ENCODE peak calls at places on chromosomes 11 and 22, in ten cellular contexts. One of them, this sample, is unnamed.
A peak's percentile ranks its signal among the peaks of the same experiment; 100 is the strongest.

GRCh38 chr11:106231591-106231990 is 154.1 kb downstream of the AASDHPPT start:
- DNase-seq in kidney epithelial cell: no peak
- DNase-seq in GM13977: no peak
- DNase-seq in K562: no peak
- DNase-seq in fibroblast of lung: peak; percentile 49
- DNase-seq in RWPE1: no peak
- DNase-seq in AG09319: peak; percentile 1
- DNase-seq in tibial nerve: no peak
- DNase-seq in HFFc6: no peak
- DNase-seq in retinal pigment epithelial cell: no peak
- DNase-seq in this sample: no peak

GRCh38 chr22:24402460-24403192 is 24.8 kb upstream of the ADORA2A start:
- DNase-seq in HFFc6: peak; percentile 92
- DNase-seq in fibroblast of lung: peak; percentile 95
- DNase-seq in K562: no peak
- DNase-seq in kidney epithelial cell: peak; percentile 94
- DNase-seq in RWPE1: peak; percentile 67
- DNase-seq in tibial nerve: no peak
- DNase-seq in retinal pigment epithelial cell: peak; percentile 77
- DNase-seq in GM13977: peak; percentile 54
- DNase-seq in AG09319: peak; percentile 67
- DNase-seq in this sample: peak; percentile 43

GRCh38 chr11:8790964-8791363 is 108.4 kb downstream of the RPL27A start:
- DNase-seq in GM13977: no peak
- DNase-seq in RWPE1: no peak
- DNase-seq in K562: no peak
- DNase-seq in fibroblast of lung: no peak
- DNase-seq in retinal pigment epithelial cell: no peak
- DNase-seq in HFFc6: no peak
- DNase-seq in kidney epithelial cell: no peak
- DNase-seq in AG09319: no peak
- DNase-seq in tibial nerve: no peak
- DNase-seq in this sample: no peak

GRCh38 chr11:108278546-108278945 is 55.7 kb downstream of the ATM start:
- DNase-seq in HFFc6: no peak
- DNase-seq in RWPE1: no peak
- DNase-seq in fibroblast of lung: peak; percentile 8
- DNase-seq in kidney epithelial cell: no peak
- DNase-seq in AG09319: no peak
- DNase-seq in tibial nerve: no peak
- DNase-seq in K562: no peak
- DNase-seq in retinal pigment epithelial cell: no peak
- DNase-seq in GM13977: no peak
- DNase-seq in this sample: no peak

GRCh38 chr11:7422544-7423331 is 62.6 kb upstream of the OLFML1 start:
- DNase-seq in RWPE1: no peak
- DNase-seq in GM13977: peak; percentile 21
- DNase-seq in AG09319: no peak
- DNase-seq in fibroblast of lung: no peak
- DNase-seq in tibial nerve: no peak
- DNase-seq in K562: no peak
- DNase-seq in kidney epithelial cell: no peak
- DNase-seq in retinal pigment epithelial cell: no peak
- DNase-seq in HFFc6: no peak
- DNase-seq in this sample: peak; percentile 17

GRCh38 chr11:66443602-66444001 is 5.0 kb upstream of the MRPL11 start:
- DNase-seq in RWPE1: peak; percentile 70
- DNase-seq in AG09319: peak; percentile 39
- DNase-seq in K562: no peak
- DNase-seq in fibroblast of lung: peak; percentile 60
- DNase-seq in retinal pigment epithelial cell: no peak
- DNase-seq in tibial nerve: no peak
- DNase-seq in GM13977: no peak
- DNase-seq in kidney epithelial cell: no peak
- DNase-seq in HFFc6: peak; percentile 96
- DNase-seq in this sample: no peak

GRCh38 chr11:66428933-66429332 is 8.1 kb downstream of the NPAS4 start:
- DNase-seq in retinal pigment epithelial cell: no peak
- DNase-seq in kidney epithelial cell: no peak
- DNase-seq in fibroblast of lung: no peak
- DNase-seq in RWPE1: no peak
- DNase-seq in HFFc6: no peak
- DNase-seq in AG09319: no peak
- DNase-seq in tibial nerve: no peak
- DNase-seq in K562: no peak
- DNase-seq in GM13977: no peak
- DNase-seq in this sample: no peak

GRCh38 chr11:81007046-81007445 is 1566.2 kb upstream of the TENM4 start:
- DNase-seq in fibroblast of lung: peak; percentile 24
- DNase-seq in GM13977: no peak
- DNase-seq in HFFc6: no peak
- DNase-seq in RWPE1: peak; percentile 13
- DNase-seq in retinal pigment epithelial cell: no peak
- DNase-seq in tibial nerve: no peak
- DNase-seq in AG09319: no peak
- DNase-seq in kidney epithelial cell: no peak
- DNase-seq in K562: no peak
- DNase-seq in this sample: peak; percentile 9

GRCh38 chr11:14764899-14765527 is 121.4 kb downstream of the PDE3B start:
- DNase-seq in retinal pigment epithelial cell: peak; percentile 73
- DNase-seq in HFFc6: peak; percentile 16
- DNase-seq in GM13977: peak; percentile 49
- DNase-seq in RWPE1: no peak
- DNase-seq in tibial nerve: no peak
- DNase-seq in AG09319: no peak
- DNase-seq in fibroblast of lung: peak; percentile 78
- DNase-seq in kidney epithelial cell: peak; percentile 34
- DNase-seq in K562: peak; percentile 10
- DNase-seq in this sample: peak; percentile 36

GRCh38 chr11:87290304-87290922 is 252.7 kb downstream of the TMEM135 start:
- DNase-seq in AG09319: no peak
- DNase-seq in K562: peak; percentile 25
- DNase-seq in tibial nerve: no peak
- DNase-seq in HFFc6: peak; percentile 58
- DNase-seq in fibroblast of lung: peak; percentile 45
- DNase-seq in RWPE1: peak; percentile 41
- DNase-seq in GM13977: peak; percentile 67
- DNase-seq in retinal pigment epithelial cell: no peak
- DNase-seq in kidney epithelial cell: peak; percentile 9
- DNase-seq in this sample: peak; percentile 61

GRCh38 chr11:7448126-7448525 is 37.2 kb upstream of the OLFML1 start:
- DNase-seq in AG09319: no peak
- DNase-seq in HFFc6: no peak
- DNase-seq in K562: no peak
- DNase-seq in tibial nerve: no peak
- DNase-seq in kidney epithelial cell: no peak
- DNase-seq in fibroblast of lung: no peak
- DNase-seq in retinal pigment epithelial cell: no peak
- DNase-seq in RWPE1: no peak
- DNase-seq in GM13977: no peak
- DNase-seq in this sample: no peak

GRCh38 chr11:35717520-35717919 is 54.9 kb downstream of the TRIM44 start:
- DNase-seq in AG09319: no peak
- DNase-seq in GM13977: no peak
- DNase-seq in K562: no peak
- DNase-seq in fibroblast of lung: no peak
- DNase-seq in kidney epithelial cell: no peak
- DNase-seq in HFFc6: no peak
- DNase-seq in RWPE1: no peak
- DNase-seq in retinal pigment epithelial cell: no peak
- DNase-seq in tibial nerve: no peak
- DNase-seq in this sample: no peak

GRCh38 chr11:35712533-35712932 is 50.0 kb downstream of the TRIM44 start:
- DNase-seq in HFFc6: no peak
- DNase-seq in retinal pigment epithelial cell: no peak
- DNase-seq in AG09319: no peak
- DNase-seq in RWPE1: no peak
- DNase-seq in K562: no peak
- DNase-seq in kidney epithelial cell: no peak
- DNase-seq in GM13977: no peak
- DNase-seq in fibroblast of lung: no peak
- DNase-seq in tibial nerve: no peak
- DNase-seq in this sample: no peak

GRCh38 chr11:35715649-35716048 is 53.1 kb downstream of the TRIM44 start:
- DNase-seq in RWPE1: no peak
- DNase-seq in AG09319: no peak
- DNase-seq in GM13977: no peak
- DNase-seq in K562: no peak
- DNase-seq in kidney epithelial cell: no peak
- DNase-seq in fibroblast of lung: no peak
- DNase-seq in tibial nerve: no peak
- DNase-seq in HFFc6: no peak
- DNase-seq in retinal pigment epithelial cell: no peak
- DNase-seq in this sample: no peak

GRCh38 chr11:35714882-35715612 is 52.5 kb downstream of the TRIM44 start:
- DNase-seq in retinal pigment epithelial cell: peak; percentile 8
- DNase-seq in kidney epithelial cell: peak; percentile 21
- DNase-seq in GM13977: peak; percentile 35
- DNase-seq in RWPE1: no peak
- DNase-seq in tibial nerve: no peak
- DNase-seq in K562: no peak
- DNase-seq in AG09319: no peak
- DNase-seq in HFFc6: peak; percentile 62
- DNase-seq in fibroblast of lung: peak; percentile 39
- DNase-seq in this sample: peak; percentile 45

GRCh38 chr11:35717043-35717442 is 54.5 kb downstream of the TRIM44 start:
- DNase-seq in RWPE1: no peak
- DNase-seq in retinal pigment epithelial cell: no peak
- DNase-seq in tibial nerve: no peak
- DNase-seq in AG09319: no peak
- DNase-seq in HFFc6: no peak
- DNase-seq in fibroblast of lung: no peak
- DNase-seq in kidney epithelial cell: no peak
- DNase-seq in K562: no peak
- DNase-seq in GM13977: no peak
- DNase-seq in this sample: peak; percentile 7
- TF ChIP-seq CTCF in RWPE1: no peak
- TF ChIP-seq CTCF in retinal pigment epithelial cell: peak; percentile 24
- TF ChIP-seq CTCF in tibial nerve: no peak
- TF ChIP-seq CTCF in AG09319: peak; percentile 2
- TF ChIP-seq CTCF in HFFc6: peak; percentile 36
- TF ChIP-seq CTCF in fibroblast of lung: no peak
- TF ChIP-seq CTCF in kidney epithelial cell: no peak
- TF ChIP-seq CTCF in K562: peak; percentile 14
- TF ChIP-seq CTCF in GM13977: peak; percentile 16
- TF ChIP-seq CTCF in this sample: no peak

DNA sequence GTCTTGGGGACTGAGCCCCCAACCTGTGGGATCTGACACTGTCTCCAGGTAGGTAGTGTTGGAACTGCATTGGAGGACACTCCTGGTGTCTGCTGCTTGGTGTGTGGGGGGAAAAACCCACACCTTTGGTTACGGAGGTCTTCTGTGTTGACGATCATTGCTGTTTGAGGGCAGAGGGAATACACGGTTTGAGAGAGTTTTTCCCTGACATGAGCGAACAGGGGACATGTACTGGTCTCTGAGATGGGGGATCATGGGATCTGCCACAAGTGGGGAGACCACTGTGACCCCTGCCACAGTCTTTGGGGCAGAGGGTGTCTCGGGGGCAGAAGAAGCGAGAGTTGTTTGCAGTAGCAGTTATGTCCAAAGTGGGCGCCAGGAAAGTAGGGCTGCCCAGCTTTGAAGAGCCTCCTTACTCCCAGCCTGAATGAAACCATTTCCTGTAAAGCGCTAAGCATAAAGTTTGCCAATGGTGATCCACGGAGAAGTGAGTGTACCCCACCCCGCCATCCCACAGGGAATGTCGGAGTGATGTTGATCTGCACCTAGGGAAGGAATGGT is 5.4 kb upstream of the SAA2 start:
- DNase-seq in K562: no peak
- DNase-seq in fibroblast of lung: no peak
- DNase-seq in kidney epithelial cell: no peak
- DNase-seq in tibial nerve: no peak
- DNase-seq in RWPE1: no peak
- DNase-seq in AG09319: no peak
- DNase-seq in HFFc6: no peak
- DNase-seq in retinal pigment epithelial cell: no peak
- DNase-seq in GM13977: no peak
- DNase-seq in this sample: no peak
- TF ChIP-seq CTCF in K562: no peak
- TF ChIP-seq CTCF in fibroblast of lung: no peak
- TF ChIP-seq CTCF in kidney epithelial cell: no peak
- TF ChIP-seq CTCF in tibial nerve: no peak
- TF ChIP-seq CTCF in RWPE1: no peak
- TF ChIP-seq CTCF in AG09319: no peak
- TF ChIP-seq CTCF in HFFc6: no peak
- TF ChIP-seq CTCF in retinal pigment epithelial cell: no peak
- TF ChIP-seq CTCF in GM13977: no peak
- TF ChIP-seq CTCF in this sample: no peak

GRCh38 chr11:128898580-128899344 is 7.6 kb downstream of the KCNJ5 start:
- DNase-seq in kidney epithelial cell: no peak
- DNase-seq in RWPE1: no peak
- DNase-seq in K562: no peak
- DNase-seq in fibroblast of lung: peak; percentile 60
- DNase-seq in retinal pigment epithelial cell: no peak
- DNase-seq in AG09319: no peak
- DNase-seq in HFFc6: no peak
- DNase-seq in tibial nerve: no peak
- DNase-seq in GM13977: no peak
- DNase-seq in this sample: no peak
- TF ChIP-seq CTCF in kidney epithelial cell: no peak
- TF ChIP-seq CTCF in RWPE1: no peak
- TF ChIP-seq CTCF in K562: no peak
- TF ChIP-seq CTCF in fibroblast of lung: no peak
- TF ChIP-seq CTCF in retinal pigment epithelial cell: no peak
- TF ChIP-seq CTCF in AG09319: no peak
- TF ChIP-seq CTCF in HFFc6: no peak
- TF ChIP-seq CTCF in tibial nerve: no peak
- TF ChIP-seq CTCF in GM13977: no peak
- TF ChIP-seq CTCF in this sample: no peak

DNA sequence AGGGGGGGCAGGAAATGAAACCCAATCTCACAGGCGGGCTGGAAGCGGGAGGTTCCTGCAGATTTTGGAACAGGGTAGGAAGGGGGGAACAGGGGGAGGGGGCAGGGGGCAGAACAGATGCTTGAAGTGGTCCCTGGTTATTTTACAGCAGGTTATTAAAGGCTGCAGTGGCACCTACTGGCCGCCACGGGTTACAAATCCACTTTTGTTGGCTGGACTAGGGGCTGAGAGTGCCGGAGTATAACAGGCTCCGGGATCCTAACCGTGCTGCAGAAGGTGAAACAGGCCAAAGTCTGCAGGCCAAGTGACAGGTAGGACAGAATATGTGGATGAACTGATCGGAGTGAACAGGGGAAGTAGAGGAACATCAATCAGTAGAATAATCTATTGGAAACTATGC is 2.5 kb downstream of the ROBO3 start:
- DNase-seq in tibial nerve: no peak
- DNase-seq in GM13977: peak; percentile 81
- DNase-seq in HFFc6: peak; percentile 16
- DNase-seq in fibroblast of lung: peak; percentile 24
- DNase-seq in kidney epithelial cell: no peak
- DNase-seq in RWPE1: peak; percentile 42
- DNase-seq in retinal pigment epithelial cell: no peak
- DNase-seq in AG09319: no peak
- DNase-seq in K562: peak; percentile 50
- DNase-seq in this sample: peak; percentile 81
- TF ChIP-seq CTCF in tibial nerve: peak; percentile 47
- TF ChIP-seq CTCF in GM13977: peak; percentile 67
- TF ChIP-seq CTCF in HFFc6: peak; percentile 71
- TF ChIP-seq CTCF in fibroblast of lung: peak; percentile 64
- TF ChIP-seq CTCF in kidney epithelial cell: peak; percentile 61
- TF ChIP-seq CTCF in RWPE1: peak; percentile 40
- TF ChIP-seq CTCF in retinal pigment epithelial cell: peak; percentile 60
- TF ChIP-seq CTCF in AG09319: peak; percentile 49
- TF ChIP-seq CTCF in K562: peak; percentile 58
- TF ChIP-seq CTCF in this sample: peak; percentile 40

This sample was measured in GM20000.